ENCODE peak calls at places on chromosomes 2 and 18, in four cellular contexts. O is H9, C is IMR-90, D is mesendoderm. B is an unnamed sample.

GRCh38 chr2:54599326-54599710 is 124.1 kb upstream of the EML6 start:
- DNase-seq in C (no peak), O (no peak), D (no peak), B (no peak)

GRCh38 chr18:79680100-79680879 is 687 bp downstream of the CTDP1 start:
- DNase-seq in C (peak; percentile 52), D (peak; percentile 55), O (no peak), B (peak; percentile 12)

GRCh38 chr18:56785006-56785405 is 133.8 kb downstream of the WDR7 start:
- DNase-seq in O (no peak), C (no peak), D (no peak), B (no peak)

GRCh38 chr2:40098786-40099470 is 319.9 kb upstream of the THUMPD2 start:
- DNase-seq in D (no peak), O (no peak), C (peak; percentile 76), B (no peak)

GRCh38 chr2:24643051-24643450 is 150.1 kb downstream of the PTRHD1 start:
- DNase-seq in D (no peak), O (no peak), C (no peak), B (no peak)

GRCh38 chr2:161599842-161600241 is 24.4 kb upstream of the SLC4A10 start:
- DNase-seq in D (no peak), O (no peak), C (no peak), B (no peak)

GRCh38 chr18:35376393-35376741 is 770 bp downstream of the ZNF396 start:
- DNase-seq in D (peak; percentile 49), O (peak; percentile 61), C (no peak), B (no peak)

GRCh38 chr2:38148501-38148900 is 72.5 kb upstream of the CYP1B1 start:
- DNase-seq in D (no peak), O (no peak), C (peak; percentile 60), B (no peak)

GRCh38 chr2:142951190-142952007 is 73.9 kb downstream of the KYNU start:
- DNase-seq in D (no peak), O (no peak), C (peak; percentile 4), B (no peak)

GRCh38 chr18:75455249-75456183 is 28.0 kb upstream of the SMIM21 start:
- DNase-seq in O (peak; percentile 49), D (peak; percentile 46), C (peak; percentile 18), B (peak; percentile 23)

GRCh38 chr2:24620936-24621335 is 129.9 kb downstream of the NCOA1 start:
- DNase-seq in D (peak; percentile 57), C (no peak), O (no peak), B (no peak)

GRCh38 chr2:204362603-204363002 is 182.7 kb upstream of the PARD3B start:
- DNase-seq in C (no peak), D (no peak), O (no peak), B (no peak)

GRCh38 chr2:198957183-198957582 is 500.6 kb downstream of the SATB2 start:
- DNase-seq in O (no peak), C (no peak), D (no peak), B (no peak)

GRCh38 chr2:231941673-231942072 is 15.5 kb upstream of the NPPC start:
- DNase-seq in C (no peak), D (no peak), O (no peak), B (no peak)

GRCh38 chr18:12408247-12408869 is 629 bp downstream of the PRELID3A start:
- DNase-seq in O (no peak), D (peak; percentile 28), C (no peak), B (no peak)

GRCh38 chr18:68763082-68763481 is 34.8 kb upstream of the CCDC102B start:
- DNase-seq in O (no peak), C (peak; percentile 41), D (no peak), B (no peak)

GRCh38 chr2:35495182-35495581 is 860.4 kb upstream of the CRIM1 start:
- DNase-seq in D (peak; percentile 67), C (no peak), O (no peak), B (no peak)

GRCh38 chr2:181779288-181779871 is 99.1 kb upstream of the NEUROD1 start:
- DNase-seq in C (no peak), D (no peak), O (no peak), B (no peak)

GRCh38 chr2:85728883-85729824 is 24.6 kb upstream of the ATOH8 start:
- DNase-seq in C (peak; percentile 72), O (peak; percentile 90), D (peak; percentile 84), B (peak; percentile 81)

GRCh38 chr18:24914685-24915267 is 437.2 kb downstream of the ZNF521 start:
- DNase-seq in C (no peak), O (no peak), D (no peak), B (no peak)

GRCh38 chr2:20229322-20230201 is 4.6 kb upstream of the SDC1 start:
- DNase-seq in O (peak; percentile 10), D (no peak), C (no peak), B (no peak)

GRCh38 chr2:175807031-175807873 is 194.8 kb downstream of the LNPK start:
- DNase-seq in O (no peak), C (peak; percentile 16), D (peak; percentile 30), B (no peak)

GRCh38 chr2:64862623-64863022 is 126.6 kb upstream of the SLC1A4 start:
- DNase-seq in O (no peak), C (no peak), D (no peak), B (no peak)

GRCh38 chr2:120354467-120354866 is 8.5 kb downstream of the INHBB start:
- DNase-seq in O (no peak), C (no peak), D (no peak), B (no peak)

GRCh38 chr2:226796840-226797288 is 2.8 kb downstream of the IRS1 start:
- DNase-seq in O (peak; percentile 33), C (peak; percentile 76), D (peak; percentile 33), B (no peak)

GRCh38 chr2:105085525-105085924 is 47.7 kb downstream of the MRPS9 start:
- DNase-seq in C (no peak), O (no peak), D (no peak), B (no peak)

GRCh38 chr2:56337342-56337741 is 153.6 kb downstream of the CCDC85A start:
- DNase-seq in D (no peak), C (no peak), O (no peak), B (no peak)

GRCh38 chr18:62525611-62526010 is 2.8 kb downstream of the ZCCHC2 start:
- DNase-seq in O (no peak), D (no peak), C (no peak), B (no peak)
- H2AK5ac ChIP-seq in O (no peak overlapping the region), D (no peak overlapping the region), C (no peak overlapping the region), B (no peak overlapping the region)

GRCh38 chr2:177430425-177430824 is 37.9 kb downstream of the AGPS start:
- DNase-seq in D (no peak), O (no peak), C (peak; percentile 3), B (no peak)
- H2AK5ac ChIP-seq in D (no peak overlapping the region), O (no peak overlapping the region), C (no peak overlapping the region), B (no peak overlapping the region)

DNA sequence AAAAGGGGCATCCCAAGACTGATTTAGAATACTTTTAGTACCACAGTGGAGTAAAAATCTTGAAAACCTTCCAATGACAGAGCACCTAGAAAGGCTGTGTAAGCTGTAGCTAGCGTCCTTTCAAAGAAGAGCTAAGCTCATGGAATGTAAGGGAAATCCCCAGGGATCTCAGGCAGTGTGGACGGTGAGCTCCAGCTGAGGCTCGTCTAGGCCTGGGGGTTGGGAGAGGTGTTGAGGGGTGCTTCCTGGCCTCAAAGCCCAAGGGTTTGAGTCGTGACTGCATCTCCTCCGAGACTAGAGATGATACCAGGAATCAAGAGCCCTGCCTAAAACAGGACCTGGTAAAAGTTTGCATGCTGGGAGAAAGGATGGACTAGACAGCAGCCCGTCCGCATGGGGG is 7.6 kb downstream of the CTIF start:
- DNase-seq in C (peak; percentile 81), O (no peak), D (peak; percentile 60), B (no peak)
- H2AK5ac ChIP-seq in C (peak overlapping the region; percentile 75), O (no peak overlapping the region), D (peak overlapping the region; percentile 35), B (no peak overlapping the region)

GRCh38 chr2:201974651-201975050 is 59.0 kb upstream of the FZD7 start:
- DNase-seq in D (no peak), C (no peak), O (no peak), B (no peak)
- H2AK5ac ChIP-seq in D (no peak overlapping the region), C (no peak overlapping the region), O (no peak overlapping the region), B (peak overlapping the region; percentile 9)

DNA sequence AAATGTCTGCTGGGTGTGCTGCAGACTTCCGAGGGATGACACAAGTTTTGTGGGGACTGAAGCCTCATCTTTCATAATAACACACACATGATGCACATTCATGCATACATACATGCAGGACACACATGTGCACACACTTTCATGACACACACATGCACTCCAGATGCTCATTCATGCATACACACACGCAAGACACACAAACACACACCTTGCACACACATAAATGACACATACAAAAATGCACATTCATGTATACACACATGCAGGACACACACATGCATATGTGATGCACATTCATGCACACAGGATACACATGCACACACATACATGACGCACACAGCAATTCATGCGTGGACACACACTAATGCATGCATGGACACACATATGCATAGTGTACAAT is 133.0 kb upstream of the SNTG2 start:
- DNase-seq in D (no peak), C (no peak), O (no peak), B (no peak)
- H2AK5ac ChIP-seq in D (no peak overlapping the region), C (no peak overlapping the region), O (no peak overlapping the region), B (no peak overlapping the region)

GRCh38 chr2:237613679-237614078 is 13.7 kb upstream of the LRRFIP1 start:
- DNase-seq in D (peak; percentile 86), C (no peak), O (peak; percentile 44), B (no peak)
- H2AK5ac ChIP-seq in D (peak overlapping the region; percentile 70), C (peak overlapping the region; percentile 90), O (peak overlapping the region; percentile 28), B (no peak overlapping the region)

DNA sequence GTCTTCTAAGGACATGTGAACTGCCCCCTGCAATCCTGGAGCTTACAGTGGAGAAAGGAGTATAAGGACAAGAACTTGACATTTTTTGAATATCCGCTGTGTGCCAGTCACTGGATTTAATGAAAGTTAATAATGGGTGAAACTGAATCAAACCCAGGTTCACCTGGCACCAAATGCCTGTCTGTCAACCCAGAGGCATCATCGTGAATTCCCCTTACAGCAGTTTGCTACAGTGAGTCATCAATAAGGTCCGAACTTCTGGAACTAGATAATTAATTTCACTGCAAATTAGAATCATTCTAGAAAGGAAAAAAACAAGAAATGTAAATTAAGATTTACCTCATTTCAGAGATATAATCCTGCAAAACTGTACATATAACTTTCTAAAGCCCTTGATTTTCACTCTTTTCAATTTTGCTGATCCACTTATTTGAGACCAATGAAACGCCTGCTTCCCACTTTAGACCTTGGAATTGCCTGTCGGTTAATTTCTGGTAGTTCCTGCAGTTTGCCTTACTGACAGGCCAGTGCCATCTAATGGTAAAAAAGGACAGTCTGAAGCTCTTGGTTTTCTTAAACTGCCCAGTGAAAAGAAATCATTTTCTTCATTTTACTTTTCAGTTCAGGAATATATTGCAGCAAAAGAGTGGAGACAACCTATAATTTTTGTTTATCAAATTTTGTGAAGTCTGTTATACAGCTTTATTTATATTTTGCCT is 8.2 kb downstream of the DSG2 start:
- DNase-seq in D (no peak), C (peak; percentile 21), O (no peak), B (no peak)
- H2AK5ac ChIP-seq in D (no peak overlapping the region), C (no peak overlapping the region), O (no peak overlapping the region), B (no peak overlapping the region)

GRCh38 chr2:18842836-18843235 is 253.5 kb upstream of the NT5C1B start:
- DNase-seq in O (no peak), D (no peak), C (no peak), B (no peak)
- H2AK5ac ChIP-seq in O (no peak overlapping the region), D (no peak overlapping the region), C (no peak overlapping the region), B (no peak overlapping the region)

B was measured in neuronal stem cell.